ENCODE peak calls at places on chromosomes 4 and X, in nine cellular contexts. U, X, B, Z, M, D, R, E and N are unnamed samples.
A peak's percentile ranks its signal among the peaks of the same experiment; 100 is the strongest.

GRCh38 chr4:127648061-127648460 is 15.3 kb downstream of the INTU start:
- DNase-seq in M (no peak), X (no peak), Z (no peak), D (no peak), R (no peak), B (no peak), E (no peak), U (no peak), N (no peak)

GRCh38 chrX:140099221-140099620 is 133.9 kb upstream of the CXorf66 start:
- DNase-seq in M (no peak), B (no peak), X (no peak), R (no peak), U (no peak), D (no peak), E (no peak), Z (no peak), N (no peak)

GRCh38 chr4:55124337-55125076 is 888 bp downstream of the KDR start:
- DNase-seq in R (peak; percentile 16), D (no peak), Z (peak; percentile 53), M (peak; percentile 5), U (peak; percentile 36), B (no peak), X (no peak), E (no peak), N (no peak)

GRCh38 chr4:83109480-83110221 is 4.9 kb downstream of the PLAC8 start:
- DNase-seq in M (no peak), D (peak; percentile 57), B (no peak), E (peak; percentile 55), Z (peak; percentile 36), X (no peak), R (peak; percentile 21), U (peak; percentile 18), N (no peak)

GRCh38 chr4:152678841-152679240 is 956 bp downstream of the TMEM154 start:
- DNase-seq in B (no peak), Z (no peak), U (no peak), R (no peak), E (no peak), D (no peak), M (no peak), X (no peak), N (no peak)

GRCh38 chr4:103060453-103061148 is 16.0 kb downstream of the SLC9B2 start:
- DNase-seq in Z (no peak), X (no peak), E (no peak), B (no peak), M (no peak), R (no peak), D (no peak), U (no peak), N (no peak)

GRCh38 chr4:86497131-86497530 is 97.0 kb upstream of the PTPN13 start:
- DNase-seq in R (no peak), M (no peak), U (no peak), D (no peak), E (no peak), X (no peak), B (no peak), Z (peak; percentile 66), N (peak; percentile 42)

GRCh38 chr4:8085491-8086479 is 72.8 kb downstream of the ABLIM2 start:
- DNase-seq in R (no peak), D (no peak), X (no peak), Z (no peak), E (no peak), U (no peak), M (no peak), B (no peak), N (no peak)

GRCh38 chr4:137375111-137375850 is 157.0 kb downstream of the PCDH18 start:
- DNase-seq in M (no peak), U (peak; percentile 46), B (no peak), E (no peak), R (no peak), Z (peak; percentile 57), X (no peak), D (no peak), N (no peak)

GRCh38 chrX:107659768-107660167 is 31.5 kb downstream of the PRPS1 start:
- DNase-seq in M (peak; percentile 33), B (no peak), U (peak; percentile 78), E (no peak), D (no peak), Z (peak; percentile 76), X (no peak), R (no peak), N (peak; percentile 41)

GRCh38 chrX:134443020-134443419 is 16.9 kb upstream of the HPRT1 start:
- DNase-seq in R (no peak), B (no peak), E (no peak), U (no peak), D (no peak), X (no peak), M (no peak), Z (no peak), N (no peak)

GRCh38 chrX:118823263-118824172 is at the start of gene ZCCHC12:
- DNase-seq in M (peak; percentile 37), R (peak; percentile 64), E (no peak), B (no peak), D (peak; percentile 66), U (peak; percentile 42), X (no peak), Z (peak; percentile 45), N (no peak)

GRCh38 chr4:3177905-3178304 is 71.1 kb upstream of the MSANTD1 start:
- DNase-seq in E (no peak), M (no peak), Z (no peak), R (no peak), B (no peak), D (no peak), X (no peak), U (no peak), N (no peak)

GRCh38 chrX:28223991-28224390 is 242.7 kb upstream of the DCAF8L1 start:
- DNase-seq in U (no peak), M (no peak), B (no peak), R (no peak), D (no peak), E (no peak), X (no peak), Z (no peak), N (no peak)

GRCh38 chrX:7068939-7069367 is 78.6 kb upstream of the STS start:
- DNase-seq in R (no peak), U (peak; percentile 57), M (peak; percentile 67), X (no peak), D (no peak), Z (no peak), B (no peak), E (no peak), N (no peak)

GRCh38 chrX:153521034-153521433 is 3.6 kb downstream of the ATP2B3 start:
- DNase-seq in Z (peak; percentile 52), U (no peak), X (no peak), M (no peak), D (no peak), R (peak; percentile 23), B (no peak), E (no peak), N (no peak)

DNA sequence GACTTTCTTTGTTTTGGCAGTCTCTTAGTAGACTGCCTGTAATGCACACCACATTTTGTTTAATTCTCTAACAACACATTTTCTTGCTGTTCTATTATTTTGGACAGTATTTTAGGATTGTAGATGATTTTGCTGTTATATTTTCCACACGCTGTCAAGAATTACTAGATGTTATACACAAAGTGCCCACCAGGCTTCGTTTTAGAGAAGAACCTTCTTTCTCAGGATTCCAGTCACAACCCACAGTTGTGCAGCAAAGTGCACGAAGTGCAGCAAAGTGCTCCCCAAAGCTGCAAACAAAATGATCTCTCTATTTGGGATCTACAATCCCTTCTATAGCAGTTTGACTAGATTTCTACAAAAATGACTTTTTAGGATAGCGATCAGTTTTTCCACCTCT is 2.4 kb downstream of the ZNF141 start:
- DNase-seq in R (no peak), U (peak; percentile 6), B (no peak), Z (no peak), M (no peak), E (no peak), X (no peak), D (no peak), N (no peak)
- TF ChIP-seq CTCF in R (no peak), U (peak; percentile 33), B (no peak), Z (no peak), M (no peak), E (no peak), X (peak; percentile 27), D (no peak), N (no peak)

GRCh38 chr4:40623707-40624106 is 6.0 kb downstream of the RBM47 start:
- DNase-seq in E (no peak), D (no peak), B (no peak), M (no peak), R (no peak), Z (no peak), U (no peak), X (no peak), N (no peak)
- H3K4me3 ChIP-seq in E (no peak overlapping the region), D (no peak overlapping the region), B (no peak overlapping the region), M (no peak overlapping the region), R (no peak overlapping the region), Z (no peak overlapping the region), U (no peak overlapping the region), X (no peak overlapping the region), N (no peak overlapping the region)

DNA sequence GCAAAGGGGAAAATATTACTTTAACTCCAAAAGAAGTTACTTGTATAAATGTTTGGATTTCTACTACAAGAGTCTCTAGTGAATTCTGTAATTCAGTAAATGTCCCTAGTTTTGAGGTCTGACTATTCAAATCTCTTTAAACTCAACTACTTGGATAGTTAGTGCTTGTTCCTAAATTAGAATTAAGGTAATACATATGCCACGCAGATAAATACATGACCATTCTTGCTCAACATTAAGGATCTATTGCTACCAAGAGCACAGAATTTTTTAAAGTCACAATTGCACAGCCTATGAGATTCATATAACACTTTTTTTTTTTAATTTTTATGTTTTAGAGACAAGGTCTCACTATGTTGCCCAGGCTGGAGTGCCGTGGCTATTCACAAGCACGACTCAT is 7.2 kb downstream of the ZNF280C start:
- DNase-seq in M (no peak), Z (no peak), X (no peak), B (no peak), R (no peak), D (no peak), E (no peak), U (no peak), N (no peak)
- TF ChIP-seq CTCF in M (no peak), Z (no peak), X (no peak), B (no peak), R (no peak), D (no peak), E (no peak), U (no peak), N (no peak)

DNA sequence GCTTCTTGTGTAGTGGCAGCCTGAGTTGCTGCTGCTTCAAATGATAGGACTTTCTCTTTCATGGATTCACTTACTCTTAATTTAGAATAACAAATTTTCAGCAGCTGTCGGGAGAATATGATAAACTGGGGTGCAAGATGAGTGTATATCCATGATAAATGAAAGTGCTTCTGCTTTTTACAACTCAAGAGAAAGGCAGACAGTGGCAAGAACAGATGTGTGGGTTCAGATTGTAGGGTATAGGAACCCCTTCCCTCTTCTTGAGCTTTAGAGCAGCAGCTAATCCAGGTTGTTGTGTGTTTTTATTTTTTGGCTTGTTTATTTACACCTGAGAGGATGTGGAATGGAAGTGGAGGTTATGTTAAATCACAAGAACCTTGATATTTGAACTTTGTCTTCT is 1.1 kb downstream of the SH3BGRL start:
- DNase-seq in E (no peak), Z (no peak), M (no peak), X (no peak), R (no peak), B (no peak), D (no peak), U (peak; percentile 7), N (no peak)
- H3K4me3 ChIP-seq in E (peak overlapping the region; percentile 45), Z (peak overlapping the region; percentile 61), M (peak overlapping the region; percentile 68), X (peak overlapping the region; percentile 52), R (peak overlapping the region; percentile 68), B (peak overlapping the region; percentile 60), D (no peak overlapping the region), U (peak overlapping the region; percentile 74), N (no peak overlapping the region)

GRCh38 chr4:171650543-171650942 is 162.7 kb upstream of the GALNTL6 start:
- DNase-seq in D (no peak), U (no peak), X (no peak), Z (no peak), B (no peak), M (no peak), E (no peak), R (no peak), N (no peak)
- TF ChIP-seq CTCF in D (no peak), U (no peak), X (no peak), Z (no peak), B (no peak), M (peak; percentile 15), E (no peak), R (no peak), N (no peak)